ENCODE peak calls at places on chromosomes 16 and 17, in eight cellular contexts. C is mammary epithelial cell, Z is tibial artery, W is ascending aorta, I is left ventricle myocardium inferior, B is SK-N-SH, X is body of pancreas, J is OCI-LY7. H is an unnamed sample. For H3K36me3, the result is how much of the 10 kb centered on the place peaks cover.

GRCh38 chr16:89273741-89274472 is 56.4 kb downstream of the ZNF778 start:
- DNase-seq in B (no peak), J (no peak), Z (peak), I (no peak), W (no peak), C (no peak), X (no peak), H (no peak)

GRCh38 chr16:81921415-81921814 is 89.9 kb downstream of the SDR42E1 start:
- DNase-seq in I (no peak), Z (no peak), C (peak), B (no peak), W (no peak), J (no peak), X (peak), H (no peak)

GRCh38 chr17:19867654-19868395 is at the start of gene ULK2:
- DNase-seq in Z (peak), I (peak), W (no peak), C (peak), J (peak), B (peak), X (peak), H (peak)

GRCh38 chr17:28550858-28551257 is 1.6 kb downstream of the UNC119 start:
- DNase-seq in X (no peak), C (no peak), B (no peak), W (no peak), I (no peak), J (no peak), Z (no peak), H (no peak)

GRCh38 chr16:83928341-83929055 is 24.5 kb upstream of the OSGIN1 start:
- DNase-seq in W (no peak), B (no peak), J (no peak), C (peak), I (no peak), X (no peak), Z (no peak), H (no peak)

GRCh38 chr17:67200727-67201301 is 44.2 kb downstream of the HELZ start:
- DNase-seq in Z (no peak), I (no peak), J (no peak), B (peak), X (no peak), C (no peak), W (no peak), H (no peak)

GRCh38 chr17:66326476-66327047 is 24.1 kb downstream of the PRKCA start:
- DNase-seq in J (no peak), Z (no peak), W (no peak), X (no peak), B (peak), I (no peak), C (no peak), H (no peak)

GRCh38 chr16:88764913-88765349 is 20.1 kb downstream of the PIEZO1 start:
- DNase-seq in W (no peak), C (peak), Z (no peak), I (no peak), B (no peak), X (peak), J (no peak), H (peak)

GRCh38 chr17:17810374-17811248 is 26.2 kb downstream of the SREBF1 start:
- DNase-seq in J (no peak), Z (no peak), I (no peak), C (no peak), W (no peak), B (no peak), X (no peak), H (peak)

GRCh38 chr17:11899494-11899893 is 97.8 kb downstream of the ZNF18 start:
- DNase-seq in B (peak), J (no peak), X (no peak), C (no peak), Z (no peak), W (no peak), I (no peak), H (no peak)

GRCh38 chr16:65409505-65409904 is 287.6 kb upstream of the CDH11 start:
- DNase-seq in Z (no peak), C (peak), W (no peak), J (no peak), X (no peak), I (no peak), B (no peak), H (no peak)

GRCh38 chr16:73949574-73950348 is 346.9 kb upstream of the PSMD7 start:
- DNase-seq in X (no peak), J (no peak), W (no peak), Z (no peak), I (no peak), B (no peak), C (peak), H (no peak)

GRCh38 chr16:2365895-2366294 is 25.4 kb upstream of the ABCA3 start:
- DNase-seq in J (no peak), W (no peak), I (no peak), X (no peak), C (peak), B (no peak), Z (no peak), H (no peak)

GRCh38 chr17:142876-143784 is 5.8 kb downstream of the SCGB1C2 start:
- DNase-seq in I (no peak), J (no peak), C (no peak), X (no peak), Z (peak), B (no peak), W (no peak), H (no peak)

GRCh38 chr17:83189013-83189672 is 109.7 kb downstream of the METRNL start:
- DNase-seq in Z (peak), X (peak), W (no peak), C (no peak), I (no peak), J (no peak), B (no peak), H (no peak)

GRCh38 chr17:12489307-12489706 is 176.4 kb upstream of the MYOCD start:
- DNase-seq in I (no peak), J (no peak), C (no peak), B (no peak), W (no peak), Z (no peak), X (no peak), H (no peak)

GRCh38 chr17:47830396-47830907 is 889 bp downstream of the MRPL10 start:
- DNase-seq in Z (no peak), W (no peak), C (no peak), X (no peak), I (no peak), J (no peak), B (no peak), H (no peak)

GRCh38 chr16:60392380-60392779 is 1643.9 kb downstream of the CDH8 start:
- DNase-seq in X (no peak), I (no peak), B (no peak), J (no peak), W (no peak), C (no peak), Z (no peak), H (no peak)

GRCh38 chr17:43543771-43544575 is 2.2 kb downstream of the ETV4 start:
- DNase-seq in C (no peak), X (no peak), I (no peak), W (no peak), J (no peak), Z (no peak), B (no peak), H (peak)

GRCh38 chr16:10961231-10961630 is 16.9 kb downstream of the CLEC16A start:
- DNase-seq in C (peak), X (no peak), B (no peak), Z (peak), W (no peak), J (no peak), I (no peak), H (no peak)

GRCh38 chr17:76381633-76382304 is 2.6 kb upstream of the SPHK1 start:
- DNase-seq in I (no peak), B (peak), C (no peak), W (no peak), J (no peak), Z (no peak), X (peak), H (no peak)

GRCh38 chr16:7394936-7395335 is 62.3 kb downstream of the RBFOX1 start:
- DNase-seq in X (no peak), C (no peak), Z (no peak), I (no peak), J (no peak), B (no peak), W (no peak), H (no peak)

GRCh38 chr17:75504347-75505151 is 10.8 kb downstream of the CASKIN2 start:
- DNase-seq in B (peak), J (peak), W (no peak), I (no peak), Z (peak), C (peak), X (peak), H (peak)

GRCh38 chr17:10741416-10742140 is 11.8 kb upstream of the TMEM220 start:
- DNase-seq in I (no peak), C (no peak), W (no peak), B (no peak), J (no peak), Z (no peak), X (no peak), H (no peak)

GRCh38 chr16:49056546-49056945 is 225.1 kb downstream of the CBLN1 start:
- DNase-seq in B (no peak), Z (no peak), X (no peak), J (peak), I (no peak), W (no peak), C (no peak), H (no peak)

GRCh38 chr17:70168979-70169706 is at the start of gene KCNJ2:
- DNase-seq in C (peak), I (peak), Z (peak), B (peak), W (peak), X (peak), J (peak), H (peak)

GRCh38 chr16:2910441-2910840 is 1.3 kb upstream of the FLYWCH1 start:
- DNase-seq in W (no peak), I (no peak), J (no peak), Z (no peak), B (no peak), X (no peak), C (no peak), H (no peak)

GRCh38 chr17:33039874-33040273 is 48.2 kb downstream of the SPACA3 start:
- DNase-seq in B (no peak), W (no peak), J (no peak), I (no peak), Z (no peak), C (peak), X (no peak), H (no peak)

GRCh38 chr17:20919990-20920812 is 122.6 kb downstream of the USP22 start:
- DNase-seq in J (no peak), X (no peak), W (no peak), I (no peak), B (no peak), C (no peak), Z (no peak), H (no peak)

GRCh38 chr17:49730078-49730786 is 22.5 kb upstream of the SLC35B1 start:
- DNase-seq in Z (peak), C (no peak), J (no peak), B (no peak), W (peak), I (peak), X (peak), H (peak)

GRCh38 chr16:48123104-48123788 is 32.5 kb downstream of the ABCC12 start:
- DNase-seq in C (peak), I (no peak), X (no peak), Z (no peak), J (no peak), B (no peak), W (peak), H (no peak)

GRCh38 chr17:3004925-3005324 is 58.5 kb downstream of the OR1D5 start:
- DNase-seq in C (no peak), Z (peak), I (no peak), B (peak), W (no peak), J (peak), X (peak), H (peak)

GRCh38 chr17:73630531-73630930 is 13.7 kb downstream of the SDK2 start:
- DNase-seq in B (no peak), Z (peak), W (no peak), X (no peak), I (no peak), C (no peak), J (no peak), H (no peak)

GRCh38 chr16:70438325-70438982 is 446 bp downstream of the ST3GAL2 start:
- DNase-seq in W (no peak), Z (peak), J (no peak), C (no peak), X (peak), B (no peak), I (peak), H (peak)

GRCh38 chr16:53900678-53901077 is 196.7 kb downstream of the FTO start:
- DNase-seq in I (no peak), C (no peak), J (no peak), Z (no peak), X (no peak), B (peak), W (no peak), H (no peak)

GRCh38 chr17:4539576-4540223 is 15.5 kb downstream of the MYBBP1A start:
- DNase-seq in W (no peak), C (no peak), B (no peak), X (no peak), J (no peak), I (no peak), Z (no peak), H (no peak)

GRCh38 chr17:50060951-50061712 is 5.2 kb downstream of the ITGA3 start:
- DNase-seq in W (peak), I (peak), Z (peak), B (no peak), C (peak), J (no peak), X (peak), H (peak)

GRCh38 chr17:80719449-80719848 is 174.8 kb downstream of the RPTOR start:
- DNase-seq in W (no peak), B (no peak), Z (no peak), C (no peak), J (no peak), I (no peak), X (no peak), H (no peak)

GRCh38 chr17:80717661-80718060 is 173.0 kb downstream of the RPTOR start:
- DNase-seq in W (no peak), B (no peak), I (no peak), J (no peak), X (no peak), Z (no peak), C (no peak), H (no peak)

GRCh38 chr17:80718428-80718827 is 173.8 kb downstream of the RPTOR start:
- DNase-seq in W (no peak), X (no peak), J (no peak), I (no peak), C (no peak), Z (no peak), B (no peak), H (no peak)

GRCh38 chr17:80720624-80721577 is 176.3 kb downstream of the RPTOR start:
- DNase-seq in I (no peak), C (peak), B (no peak), J (peak), X (peak), Z (no peak), W (no peak), H (peak)

GRCh38 chr17:80716986-80717385 is 172.3 kb downstream of the RPTOR start:
- DNase-seq in X (no peak), B (no peak), I (no peak), Z (no peak), J (no peak), W (no peak), C (no peak), H (no peak)
- H3K27ac ChIP-seq in X (no peak), B (no peak), I (no peak), Z (no peak), J (no peak), W (no peak), C (no peak), H (no peak)

GRCh38 chr16:85238233-85238647 is 126.0 kb upstream of the CIBAR2 start:
- DNase-seq in J (no peak), X (peak), Z (peak), B (peak), C (no peak), W (peak), I (peak), H (peak)
- TF ChIP-seq CTCF in J (peak), X (no peak), Z (no peak), B (peak), C (no peak), W (no peak), I (no peak), H (no peak)

GRCh38 chr17:35293151-35293837 is 50.4 kb downstream of the SLFN5 start:
- DNase-seq in I (no peak), Z (no peak), C (no peak), X (no peak), W (no peak), J (no peak), B (no peak), H (no peak)
- H3K36me3 ChIP-seq in I (under half), Z (under half), C (under half), X (under half), W (under half), J (under half), B (under half), H (under half)

GRCh38 chr17:14373587-14374259 is 72.8 kb downstream of the HS3ST3B1 start:
- DNase-seq in X (no peak), I (no peak), B (no peak), W (no peak), C (peak), Z (no peak), J (no peak), H (no peak)
- H3K27ac ChIP-seq in X (no peak), I (no peak), B (no peak), W (no peak), C (no peak), Z (no peak), J (no peak), H (no peak)

GRCh38 chr16:17309510-17309909 is 161.2 kb downstream of the XYLT1 start:
- DNase-seq in B (no peak), I (no peak), X (no peak), J (no peak), Z (no peak), C (no peak), W (no peak), H (no peak)
- TF ChIP-seq CTCF in B (no peak), I (no peak), X (no peak), J (no peak), Z (no peak), C (no peak), W (no peak), H (no peak)

GRCh38 chr16:51497541-51498211 is 346.6 kb upstream of the SALL1 start:
- DNase-seq in W (no peak), Z (no peak), J (no peak), I (no peak), X (no peak), C (no peak), B (no peak), H (no peak)

DNA sequence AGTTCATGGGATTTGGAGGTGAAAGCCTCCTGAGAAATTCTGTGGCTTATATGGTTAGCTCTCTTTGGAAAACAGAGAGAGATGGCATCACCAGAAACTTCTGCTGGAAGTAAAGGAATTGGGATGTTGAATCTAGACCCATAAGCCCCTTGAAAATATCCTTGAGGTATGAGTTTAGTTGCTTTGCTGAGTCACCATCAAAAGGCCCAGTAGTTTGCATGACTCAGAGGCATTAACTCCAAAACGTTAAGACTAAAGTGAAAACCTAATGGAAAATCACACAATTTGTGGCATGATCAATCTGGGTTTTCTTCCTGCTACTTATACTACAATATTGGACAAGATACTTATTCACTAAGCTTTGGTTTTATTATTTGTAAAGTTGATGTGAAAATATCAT is 349.2 kb upstream of the SALL1 start:
- DNase-seq in W (no peak), I (no peak), Z (no peak), J (no peak), B (no peak), C (peak), X (no peak), H (no peak)
- H3K36me3 ChIP-seq in W (under half), I (under half), Z (under half), J (under half), B (under half), C (under half), X (under half), H (under half)

DNA sequence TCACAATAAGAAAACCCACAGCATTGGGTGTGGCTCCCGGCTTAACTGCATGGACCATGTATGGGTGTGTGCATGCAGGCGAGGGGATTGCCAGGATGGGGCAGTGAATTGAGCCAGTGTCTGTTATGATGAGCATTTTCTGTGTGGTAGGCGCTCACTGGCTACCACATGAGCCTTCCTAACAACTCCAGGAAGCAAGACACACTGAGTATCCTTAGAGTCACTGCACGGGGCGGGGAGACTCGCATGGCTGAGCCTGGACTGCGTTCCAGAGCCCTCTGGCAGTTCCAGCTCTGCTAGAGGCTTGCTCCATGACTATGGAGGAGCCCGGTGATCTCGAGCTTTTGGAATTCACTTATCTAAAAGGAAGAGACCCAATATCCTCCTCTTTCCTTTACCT is 225.9 kb downstream of the CCDC182 start:
- DNase-seq in C (peak), Z (no peak), B (no peak), J (no peak), W (no peak), X (no peak), I (no peak), H (peak)
- H3K27ac ChIP-seq in C (no peak), Z (no peak), B (no peak), J (no peak), W (no peak), X (no peak), I (peak), H (peak)